ENCODE peak calls at places on chromosomes 4 and X, in seven cellular contexts. Y is choroid plexus epithelial cell, X is A549, P is GM12865, F is GM06990, E is adrenal gland, D is left lung. M is an unnamed sample.

GRCh38 chrX:47316276-47317025 is 53.9 kb upstream of the ZNF157 start:
- DNase-seq in Y (peak), X (no peak), P (peak), F (no peak), E (no peak), D (no peak), M (no peak)

GRCh38 chr4:53273726-53274125 is 92.1 kb downstream of the SCFD2 start:
- DNase-seq in Y (peak), X (no peak), P (no peak), F (no peak), E (no peak), D (no peak), M (peak)

GRCh38 chr4:86223472-86223871 is 136.4 kb downstream of the MAPK10 start:
- DNase-seq in Y (peak), X (no peak), P (peak), F (peak), E (no peak), D (no peak), M (peak)

GRCh38 chr4:1411436-1412375 is 5.5 kb upstream of the NKX1-1 start:
- DNase-seq in Y (no peak), X (no peak), P (no peak), F (no peak), E (peak), D (peak), M (no peak)

GRCh38 chr4:105894570-105895323 is 524 bp upstream of the NPNT start:
- DNase-seq in Y (no peak), X (no peak), P (peak), F (peak), E (no peak), D (no peak), M (peak)

GRCh38 chrX:49947778-49948177 is 25.4 kb downstream of the CLCN5 start:
- DNase-seq in Y (no peak), X (no peak), P (peak), F (no peak), E (no peak), D (no peak), M (no peak)

GRCh38 chr4:1628892-1629703 is 55.0 kb downstream of the FAM53A start:
- DNase-seq in Y (peak), X (peak), P (peak), F (peak), E (peak), D (peak), M (no peak)

GRCh38 chr4:3107271-3108185 is 33.0 kb downstream of the HTT start:
- DNase-seq in Y (peak), X (no peak), P (no peak), F (no peak), E (no peak), D (no peak), M (no peak)

GRCh38 chrX:47625365-47625764 is 4.4 kb downstream of the CFP start:
- DNase-seq in Y (no peak), X (no peak), P (no peak), F (no peak), E (no peak), D (no peak), M (no peak)

GRCh38 chr4:146073517-146073916 is 102.0 kb upstream of the LSM6 start:
- DNase-seq in Y (no peak), X (no peak), P (peak), F (no peak), E (no peak), D (no peak), M (no peak)

GRCh38 chr4:71406459-71406963 is 67.7 kb downstream of the SLC4A4 start:
- DNase-seq in Y (no peak), X (no peak), P (no peak), F (no peak), E (no peak), D (no peak), M (peak)

GRCh38 chrX:136768469-136769084 is 12.2 kb downstream of the ARHGEF6 start:
- DNase-seq in Y (peak), X (no peak), P (peak), F (peak), E (peak), D (no peak), M (peak)

GRCh38 chrX:1202251-1202650 is 10.2 kb downstream of the CRLF2 start:
- DNase-seq in Y (no peak), X (no peak), P (no peak), F (no peak), E (peak), D (no peak), M (no peak)

GRCh38 chrX:115560978-115561604 is at the start of gene PLS3:
- DNase-seq in Y (peak), X (peak), P (peak), F (peak), E (peak), D (peak), M (peak)

GRCh38 chr4:7206856-7207567 is 14.7 kb downstream of the SORCS2 start:
- DNase-seq in Y (peak), X (peak), P (no peak), F (no peak), E (peak), D (peak), M (no peak)

GRCh38 chr4:176920694-176921093 is 128.0 kb upstream of the VEGFC start:
- DNase-seq in Y (peak), X (no peak), P (no peak), F (no peak), E (no peak), D (no peak), M (peak)

GRCh38 chr4:34676390-34676789 is 1567.9 kb downstream of the ARAP2 start:
- DNase-seq in Y (peak), X (no peak), P (no peak), F (no peak), E (no peak), D (no peak), M (peak)

GRCh38 chr4:44425614-44426208 is 22.9 kb downstream of the KCTD8 start:
- DNase-seq in Y (peak), X (no peak), P (no peak), F (no peak), E (no peak), D (no peak), M (peak)

GRCh38 chrX:8607326-8607725 is 124.6 kb downstream of the ANOS1 start:
- DNase-seq in Y (peak), X (no peak), P (no peak), F (no peak), E (no peak), D (no peak), M (peak)

GRCh38 chrX:41732260-41732659 is 8.3 kb downstream of the GPR82 start:
- DNase-seq in Y (no peak), X (no peak), P (no peak), F (no peak), E (no peak), D (no peak), M (no peak)

GRCh38 chr4:105990933-105991332 is 95.7 kb downstream of the NPNT start:
- DNase-seq in Y (peak), X (no peak), P (peak), F (no peak), E (peak), D (peak), M (peak)

GRCh38 chr4:72205831-72206230 is 174.0 kb downstream of the NPFFR2 start:
- DNase-seq in Y (no peak), X (no peak), P (no peak), F (no peak), E (no peak), D (no peak), M (peak)

GRCh38 chrX:16445166-16445752 is 204.7 kb upstream of the S100G start:
- DNase-seq in Y (peak), X (peak), P (peak), F (peak), E (peak), D (no peak), M (peak)

GRCh38 chr4:55545681-55546632 is 752 bp downstream of the CLOCK start:
- DNase-seq in Y (peak), X (peak), P (peak), F (peak), E (peak), D (peak), M (peak)

GRCh38 chr4:1245481-1246051 is 3.4 kb downstream of the CTBP1 start:
- DNase-seq in Y (no peak), X (no peak), P (no peak), F (no peak), E (peak), D (peak), M (no peak)

GRCh38 chr4:38860788-38861424 is 4.3 kb upstream of the TLR6 start:
- DNase-seq in Y (peak), X (peak), P (peak), F (peak), E (peak), D (no peak), M (peak)

GRCh38 chr4:137310156-137310555 is 222.1 kb downstream of the PCDH18 start:
- DNase-seq in Y (peak), X (no peak), P (no peak), F (no peak), E (no peak), D (no peak), M (no peak)

GRCh38 chrX:22041931-22042530 is 9.9 kb downstream of the PHEX start:
- DNase-seq in Y (no peak), X (no peak), P (no peak), F (no peak), E (no peak), D (no peak), M (no peak)

GRCh38 chr4:103429283-103429682 is 231.1 kb upstream of the CENPE start:
- DNase-seq in Y (no peak), X (no peak), P (peak), F (peak), E (no peak), D (no peak), M (no peak)

GRCh38 chr4:178244785-178245184 is 802.5 kb upstream of the AGA start:
- DNase-seq in Y (no peak), X (no peak), P (no peak), F (no peak), E (no peak), D (no peak), M (no peak)

GRCh38 chrX:71619193-71619592 is 882 bp upstream of the CXCR3 start:
- DNase-seq in Y (no peak), X (no peak), P (peak), F (no peak), E (no peak), D (no peak), M (no peak)

GRCh38 chr4:118732591-118733330 is 47.6 kb downstream of the METTL14 start:
- DNase-seq in Y (peak), X (no peak), P (no peak), F (no peak), E (no peak), D (no peak), M (peak)

GRCh38 chr4:42401171-42401570 is 3.9 kb downstream of the SHISA3 start:
- DNase-seq in Y (no peak), X (no peak), P (no peak), F (no peak), E (no peak), D (no peak), M (peak)

GRCh38 chrX:111445485-111445884 is 33.5 kb upstream of the DCX start:
- DNase-seq in Y (peak), X (peak), P (peak), F (peak), E (no peak), D (no peak), M (peak)

GRCh38 chr4:98516042-98516440 is 142.4 kb downstream of the TSPAN5 start:
- DNase-seq in Y (peak), X (peak), P (no peak), F (no peak), E (no peak), D (no peak), M (peak)

GRCh38 chr4:39341075-39341725 is 25.0 kb downstream of the RFC1 start:
- DNase-seq in Y (no peak), X (no peak), P (no peak), F (no peak), E (peak), D (no peak), M (no peak)

GRCh38 chr4:112521123-112522116 is 5.4 kb upstream of the NEUROG2 start:
- DNase-seq in Y (no peak), X (no peak), P (peak), F (peak), E (no peak), D (peak), M (no peak)

GRCh38 chr4:107666134-107666533 is 53.9 kb downstream of the PAPSS1 start:
- DNase-seq in Y (peak), X (no peak), P (no peak), F (no peak), E (no peak), D (no peak), M (peak)
- TF ChIP-seq CTCF in Y (peak), X (peak), P (peak), F (peak), E (peak), D (peak), M (no peak)

DNA sequence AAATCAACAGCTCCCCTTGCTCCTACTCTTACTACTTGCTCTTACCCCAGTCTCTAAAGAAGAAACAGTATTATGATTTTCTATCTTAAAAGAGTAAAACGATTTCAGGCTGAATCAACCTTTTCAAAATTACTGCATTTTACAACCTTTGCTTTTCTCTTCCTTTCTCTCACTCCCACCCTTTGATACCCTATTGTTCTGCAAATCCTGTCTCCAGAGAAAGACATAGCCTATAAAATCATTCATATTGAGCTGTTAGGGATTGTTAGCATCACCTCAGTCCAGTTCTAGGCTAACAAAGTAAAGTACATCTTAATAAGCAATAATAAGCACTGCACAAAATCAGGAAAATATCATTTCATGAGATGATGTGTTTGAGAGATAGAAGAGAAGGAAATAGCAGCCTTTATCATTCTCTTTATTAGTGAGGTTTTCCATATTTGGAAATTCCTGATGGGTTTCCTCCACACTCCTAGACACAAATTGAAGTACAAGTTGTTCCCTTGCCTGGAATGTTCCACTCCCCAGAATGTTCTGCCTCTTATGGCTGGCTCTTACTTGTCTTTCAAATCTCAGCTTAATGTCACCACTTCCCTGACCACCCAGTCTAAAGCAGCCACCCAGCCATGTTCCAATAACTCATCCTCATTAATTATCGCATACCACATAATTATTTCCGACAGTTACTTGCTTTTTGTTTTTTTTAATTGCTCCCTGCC is 219.7 kb downstream of the PALLD start:
- DNase-seq in Y (peak), X (no peak), P (no peak), F (no peak), E (no peak), D (no peak), M (no peak)
- H3K4me3 ChIP-seq in Y (no peak), X (no peak), P (no peak), F (no peak), E (no peak), D (no peak), M (no peak)

GRCh38 chr4:163681208-163681821 is 186.8 kb downstream of the TMA16 start:
- DNase-seq in Y (peak), X (no peak), P (peak), F (no peak), E (no peak), D (no peak), M (peak)

GRCh38 chr4:163680390-163681098 is 186.1 kb downstream of the TMA16 start:
- DNase-seq in Y (no peak), X (no peak), P (no peak), F (no peak), E (no peak), D (no peak), M (no peak)

GRCh38 chr4:163673848-163674702 is 179.6 kb downstream of the TMA16 start:
- DNase-seq in Y (no peak), X (no peak), P (no peak), F (no peak), E (no peak), D (no peak), M (no peak)

DNA sequence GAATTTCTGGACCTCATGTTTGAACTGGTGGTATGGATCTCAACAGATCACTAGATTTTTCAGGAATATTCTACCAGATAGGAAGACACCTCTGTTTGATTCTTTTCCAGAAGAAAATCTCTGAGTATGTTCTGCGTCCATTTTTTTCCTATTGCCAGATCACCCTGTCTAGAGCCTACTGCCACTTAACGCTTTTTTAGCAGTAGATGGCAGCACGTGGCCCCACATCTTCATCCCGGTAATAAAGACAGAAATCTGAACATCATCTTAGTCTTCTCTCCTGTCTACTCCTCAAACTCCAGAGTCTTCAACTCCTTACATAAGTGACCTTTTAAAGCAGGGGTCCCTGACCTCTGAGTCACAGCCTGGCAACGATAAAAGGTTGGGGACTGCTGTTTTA is 184.7 kb downstream of the TMA16 start:
- DNase-seq in Y (peak), X (peak), P (peak), F (no peak), E (no peak), D (no peak), M (peak)
- TF ChIP-seq CTCF in Y (peak), X (peak), P (peak), F (peak), E (no peak), D (no peak), M (peak)

GRCh38 chrX:48700246-48700645 is 3.7 kb downstream of the SUV39H1 start:
- DNase-seq in Y (no peak), X (no peak), P (no peak), F (no peak), E (no peak), D (no peak), M (no peak)

GRCh38 chrX:48696301-48697181 is at the start of gene SUV39H1:
- DNase-seq in Y (peak), X (peak), P (peak), F (peak), E (peak), D (peak), M (peak)

GRCh38 chrX:48695925-48696300 is 621 bp upstream of the SUV39H1 start:
- DNase-seq in Y (no peak), X (peak), P (no peak), F (no peak), E (peak), D (no peak), M (no peak)

GRCh38 chrX:48697182-48697727 is 721 bp downstream of the SUV39H1 start:
- DNase-seq in Y (no peak), X (peak), P (no peak), F (no peak), E (no peak), D (no peak), M (no peak)

GRCh38 chrX:48698306-48698705 is 1.8 kb downstream of the SUV39H1 start:
- DNase-seq in Y (no peak), X (no peak), P (no peak), F (no peak), E (no peak), D (no peak), M (no peak)
- H3K4me3 ChIP-seq in Y (no peak), X (no peak), P (no peak), F (no peak), E (no peak), D (no peak), M (no peak)

DNA sequence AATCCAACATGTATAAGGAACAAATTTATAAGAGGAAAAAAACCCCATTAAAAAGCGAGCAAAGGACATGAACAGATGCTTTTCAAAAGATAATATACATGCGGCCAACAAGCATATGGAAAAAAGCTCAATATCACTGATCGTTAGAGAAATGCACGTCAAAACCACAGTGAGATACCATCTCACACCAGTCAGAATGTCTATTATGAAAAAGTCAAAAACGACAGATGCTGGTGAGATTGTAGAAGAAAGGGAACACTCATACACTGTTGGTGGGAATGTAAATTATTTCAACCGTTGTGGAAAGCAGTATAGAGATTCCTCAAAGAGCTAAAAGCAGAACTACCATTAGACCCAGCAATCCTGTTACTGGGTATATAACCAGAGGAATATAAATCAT is 465.4 kb downstream of the TMA16 start:
- DNase-seq in Y (no peak), X (no peak), P (no peak), F (no peak), E (no peak), D (no peak), M (no peak)
- TF ChIP-seq CTCF in Y (no peak), X (no peak), P (no peak), F (no peak), E (no peak), D (no peak), M (no peak)

DNA sequence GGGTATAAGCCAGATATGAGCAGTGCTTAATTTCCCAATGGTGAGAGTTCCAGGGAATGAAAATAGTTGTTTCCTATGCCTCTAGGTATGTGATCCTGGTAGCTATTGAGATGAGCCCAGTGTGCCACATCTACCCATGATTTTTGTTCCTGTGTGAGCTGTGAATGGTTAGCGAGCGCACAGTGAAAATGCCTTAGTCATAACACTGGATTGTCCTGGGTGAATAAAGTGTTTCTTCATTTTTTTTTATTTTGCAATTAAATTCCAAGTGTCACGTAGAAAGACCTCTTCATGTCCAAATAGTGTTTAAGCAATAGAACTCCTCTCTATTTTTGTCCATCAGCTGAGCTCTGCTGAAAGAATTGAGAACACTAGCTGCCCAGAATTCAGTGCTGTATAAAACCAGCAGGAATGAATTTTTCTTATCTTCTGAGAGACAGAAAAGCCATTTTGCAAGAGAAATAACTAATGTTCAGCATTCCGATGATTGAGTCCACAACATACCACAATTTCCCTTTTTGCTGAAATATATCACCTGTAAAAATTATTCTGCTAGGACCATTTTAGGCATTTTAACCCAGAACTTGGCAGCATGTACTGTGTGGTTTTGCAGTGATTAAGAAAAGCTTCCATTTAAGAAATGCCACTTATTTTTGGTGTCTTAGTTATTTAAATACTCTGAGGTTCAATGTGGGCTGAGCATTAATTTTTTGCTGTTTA is 5.6 kb downstream of the MAOA start:
- DNase-seq in Y (peak), X (no peak), P (no peak), F (no peak), E (peak), D (no peak), M (peak)
- H3K4me3 ChIP-seq in Y (no peak), X (no peak), P (no peak), F (no peak), E (no peak), D (no peak), M (no peak)

GRCh38 chr4:14700083-14700482 is 302.2 kb upstream of the CPEB2 start:
- DNase-seq in Y (no peak), X (no peak), P (no peak), F (no peak), E (no peak), D (no peak), M (no peak)
- TF ChIP-seq CTCF in Y (peak), X (no peak), P (no peak), F (no peak), E (no peak), D (no peak), M (no peak)

M was measured in epithelial cell of esophagus.